ENCODE peak calls at places on chromosomes 6 and 20, in four cellular contexts. R is CD4-positive, alpha-beta T cell; G is A549; J is CD8-positive, alpha-beta memory T cell. Q is an unnamed sample.
A peak's percentile ranks its signal among the peaks of the same experiment; 100 is the strongest.

GRCh38 chr6:47371875-47372255 is 62.2 kb upstream of the TNFRSF21 start:
- DNase-seq in R (no peak), G (no peak), J (no peak), Q (no peak)

GRCh38 chr6:136784910-136785746 is 7.1 kb downstream of the MAP3K5 start:
- DNase-seq in R (peak; percentile 33), G (no peak), J (peak; percentile 34), Q (no peak)

GRCh38 chr20:21019831-21020655 is 86.1 kb downstream of the LINC00237 start:
- DNase-seq in R (no peak), G (no peak), J (no peak), Q (no peak)

GRCh38 chr20:20065366-20065765 is 13.0 kb downstream of the CFAP61 start:
- DNase-seq in R (no peak), G (no peak), J (no peak), Q (no peak)

GRCh38 chr6:151240036-151240685 is 394 bp downstream of the AKAP12 start:
- DNase-seq in R (no peak), G (peak; percentile 60), J (no peak), Q (no peak)

GRCh38 chr20:48828734-48829460 is 1.1 kb upstream of the PREX1 start:
- DNase-seq in R (no peak), G (peak; percentile 43), J (no peak), Q (no peak)

GRCh38 chr20:44571367-44571766 is 11.0 kb upstream of the PKIG start:
- DNase-seq in R (no peak), G (no peak), J (no peak), Q (no peak)

GRCh38 chr20:48717959-48718223 is 109.9 kb downstream of the PREX1 start:
- DNase-seq in R (no peak), G (no peak), J (no peak), Q (no peak)

GRCh38 chr6:49826743-49827406 is 39.5 kb downstream of the CRISP1 start:
- DNase-seq in R (no peak), G (no peak), J (no peak), Q (no peak)

GRCh38 chr20:47468290-47469050 is 33.2 kb upstream of the NCOA3 start:
- DNase-seq in R (no peak), G (no peak), J (no peak), Q (no peak)

GRCh38 chr6:74604279-74604678 is 601.6 kb downstream of the COL12A1 start:
- DNase-seq in R (no peak), G (no peak), J (no peak), Q (no peak)

GRCh38 chr6:83770910-83771309 is 62.0 kb upstream of the SNAP91 start:
- DNase-seq in R (no peak), G (no peak), J (no peak), Q (no peak)

GRCh38 chr6:166751051-166751595 is 124.1 kb upstream of the RPS6KA2 start:
- DNase-seq in R (no peak), G (no peak), J (no peak), Q (no peak)

GRCh38 chr6:52364480-52365166 is 2.7 kb downstream of the PAQR8 start:
- DNase-seq in R (no peak), G (no peak), J (no peak), Q (no peak)

GRCh38 chr6:138824482-138825134 is 28.7 kb downstream of the ECT2L start:
- DNase-seq in R (no peak), G (no peak), J (no peak), Q (no peak)

GRCh38 chr20:34302312-34302722 is 838 bp downstream of the AHCY start:
- DNase-seq in R (no peak), G (peak; percentile 33), J (no peak), Q (no peak)

GRCh38 chr6:68296126-68296525 is 339.0 kb upstream of the ADGRB3 start:
- DNase-seq in R (no peak), G (no peak), J (no peak), Q (no peak)

GRCh38 chr6:30862156-30862875 is 22.0 kb upstream of the DDR1 start:
- DNase-seq in R (no peak), G (no peak), J (no peak), Q (no peak)

GRCh38 chr20:51860015-51860882 is 57.9 kb upstream of the SALL4 start:
- DNase-seq in R (no peak), G (no peak), J (no peak), Q (peak; percentile 36)

GRCh38 chr20:47019106-47019824 is 124.6 kb downstream of the EYA2 start:
- DNase-seq in R (no peak), G (no peak), J (no peak), Q (no peak)

GRCh38 chr20:4999788-5000187 is 1.5 kb downstream of the SLC23A2 start:
- DNase-seq in R (no peak), G (no peak), J (no peak), Q (no peak)

GRCh38 chr20:43569282-43569681 is 10.5 kb downstream of the SGK2 start:
- DNase-seq in R (no peak), G (no peak), J (no peak), Q (no peak)

GRCh38 chr6:52049252-52050050 is 38.0 kb downstream of the PKHD1 start:
- DNase-seq in R (no peak), G (peak; percentile 13), J (no peak), Q (no peak)

GRCh38 chr6:46704562-46704961 is 16.9 kb downstream of the TDRD6 start:
- DNase-seq in R (no peak), G (no peak), J (no peak), Q (no peak)

GRCh38 chr20:21229163-21229562 is 74.0 kb upstream of the XRN2 start:
- DNase-seq in R (no peak), G (peak; percentile 8), J (no peak), Q (no peak)

GRCh38 chr20:56631318-56631989 is 2.3 kb downstream of the TFAP2C start:
- DNase-seq in R (no peak), G (no peak), J (no peak), Q (no peak)

GRCh38 chr6:28922004-28922840 is 1.6 kb downstream of the TRIM27 start:
- DNase-seq in R (no peak), G (peak; percentile 62), J (no peak), Q (peak; percentile 78)

GRCh38 chr6:1404066-1404712 is 14.8 kb downstream of the FOXF2 start:
- DNase-seq in R (no peak), G (no peak), J (no peak), Q (no peak)

GRCh38 chr6:34128045-34128444 is 17.8 kb downstream of the GRM4 start:
- DNase-seq in R (no peak), G (no peak), J (no peak), Q (no peak)

GRCh38 chr20:32216396-32217142 is 8.9 kb downstream of the POFUT1 start:
- DNase-seq in R (no peak), G (no peak), J (no peak), Q (no peak)

GRCh38 chr6:154408906-154409500 is 52.4 kb upstream of the IPCEF1 start:
- DNase-seq in R (peak; percentile 2), G (peak; percentile 43), J (no peak), Q (no peak)

GRCh38 chr20:44651507-44652373 is at the start of gene ADA:
- DNase-seq in R (peak; percentile 37), G (peak; percentile 54), J (peak; percentile 49), Q (no peak)

GRCh38 chr6:40083141-40083920 is 149.1 kb upstream of the MOCS1 start:
- DNase-seq in R (no peak), G (no peak), J (no peak), Q (no peak)

GRCh38 chr6:124742971-124743370 is 219.3 kb upstream of the RNF217 start:
- DNase-seq in R (no peak), G (no peak), J (no peak), Q (peak; percentile 58)

GRCh38 chr6:140002406-140003022 is 628.1 kb upstream of the CITED2 start:
- DNase-seq in R (no peak), G (no peak), J (no peak), Q (no peak)

GRCh38 chr20:4985658-4986057 is 15.7 kb downstream of the SLC23A2 start:
- DNase-seq in R (no peak), G (no peak), J (no peak), Q (no peak)

GRCh38 chr6:73285674-73286283 is 22.8 kb upstream of the KHDC1 start:
- DNase-seq in R (no peak), G (peak; percentile 51), J (no peak), Q (no peak)

DNA sequence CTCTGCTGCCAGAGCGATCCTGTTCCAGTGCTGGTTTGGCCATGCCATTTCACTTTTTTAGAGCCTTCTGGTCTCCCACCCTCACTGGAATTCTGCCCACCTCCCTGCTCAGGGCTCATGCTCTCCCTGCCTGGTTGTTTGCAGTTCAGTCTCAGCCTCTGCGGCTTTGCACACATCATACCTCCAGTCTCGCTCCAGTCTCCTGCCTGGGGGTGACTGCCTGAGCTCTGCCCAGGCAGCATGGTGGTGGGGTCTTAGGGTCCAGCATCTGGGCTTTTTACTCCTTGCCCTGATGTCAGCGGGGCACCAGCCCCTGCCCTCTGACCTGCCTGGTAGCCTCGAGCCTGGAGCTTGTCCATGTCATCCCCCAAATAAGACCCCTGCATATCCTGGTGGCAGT is 30.9 kb downstream of the CD83 start:
- DNase-seq in R (no peak), G (no peak), J (no peak), Q (no peak)
- H3K27ac ChIP-seq in R (no peak overlapping the region), G (no peak overlapping the region), J (no peak overlapping the region), Q (no peak overlapping the region)

DNA sequence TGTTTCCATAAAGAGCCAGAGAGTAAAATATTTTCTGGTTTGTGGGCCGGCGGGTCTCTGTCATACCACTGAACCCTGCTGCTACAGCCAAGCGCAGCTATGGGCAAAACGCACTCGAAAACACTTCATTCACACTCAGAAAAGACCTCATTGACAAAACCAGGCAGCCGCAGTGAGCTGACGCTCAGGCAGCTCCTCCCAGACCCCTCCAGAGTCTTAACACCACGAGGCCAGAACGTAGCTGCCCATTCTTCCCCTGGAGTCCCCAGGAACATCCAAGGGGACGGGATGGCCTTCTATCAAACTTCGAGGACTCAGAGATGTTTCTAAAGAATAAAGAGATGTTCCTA is 35.6 kb upstream of the ZBP1 start:
- DNase-seq in R (no peak), G (no peak), J (no peak), Q (no peak)
- H3K27ac ChIP-seq in R (no peak overlapping the region), G (peak overlapping the region; percentile 24), J (no peak overlapping the region), Q (peak overlapping the region; percentile 60)

GRCh38 chr20:10502098-10502526 is 67.0 kb downstream of the SLX4IP start:
- DNase-seq in R (no peak), G (no peak), J (peak; percentile 13), Q (no peak)

GRCh38 chr20:10505320-10506226 is 70.5 kb downstream of the SLX4IP start:
- DNase-seq in R (no peak), G (no peak), J (no peak), Q (no peak)

GRCh38 chr20:10507052-10507451 is 71.9 kb downstream of the SLX4IP start:
- DNase-seq in R (no peak), G (no peak), J (no peak), Q (no peak)

GRCh38 chr20:10508060-10508459 is 73.0 kb downstream of the SLX4IP start:
- DNase-seq in R (no peak), G (no peak), J (no peak), Q (no peak)

GRCh38 chr20:10504893-10505292 is 69.8 kb downstream of the SLX4IP start:
- DNase-seq in R (no peak), G (no peak), J (no peak), Q (no peak)
- H3K27ac ChIP-seq in R (no peak overlapping the region), G (peak overlapping the region; percentile 36), J (no peak overlapping the region), Q (peak overlapping the region; percentile 60)

DNA sequence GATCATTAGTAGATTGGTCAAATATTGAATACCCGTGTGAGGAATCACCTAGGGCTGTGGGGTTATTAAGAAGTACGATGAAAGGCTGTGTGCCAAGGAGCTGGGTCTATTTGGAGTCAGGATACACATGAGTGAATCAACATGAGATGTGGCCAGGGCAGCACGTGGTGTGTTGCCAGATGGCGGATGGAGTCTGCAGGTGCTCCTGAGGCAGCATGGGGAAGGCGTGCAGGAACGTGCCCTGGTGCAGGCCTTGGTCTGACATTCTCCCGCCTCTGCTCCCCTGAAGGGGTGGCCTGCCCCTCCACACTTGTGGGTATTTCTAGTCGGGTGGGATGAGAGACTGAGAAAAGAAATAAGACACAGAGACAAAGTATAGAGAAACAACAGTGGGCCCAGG is 39.0 kb upstream of the SLC22A1 start:
- DNase-seq in R (no peak), G (no peak), J (no peak), Q (no peak)
- H3K27ac ChIP-seq in R (no peak overlapping the region), G (no peak overlapping the region), J (no peak overlapping the region), Q (no peak overlapping the region)